ENCODE peak calls at places on chromosomes 1 and 21, in four cellular contexts. One of them, this sample, is unnamed.

GRCh38 chr1:219544163-219544846 is 68.6 kb downstream of the ZC3H11B start:
- DNase-seq in RWPE2: no peak
- DNase-seq in lower lobe of right lung: no peak
- DNase-seq in tibial artery: no peak
- DNase-seq in this sample: no peak

GRCh38 chr1:26694597-26695416 is 1.0 kb upstream of the ARID1A start:
- DNase-seq in RWPE2: no peak
- DNase-seq in lower lobe of right lung: no peak
- DNase-seq in tibial artery: no peak
- DNase-seq in this sample: no peak

GRCh38 chr1:11746092-11746491 is 10.2 kb downstream of the AGTRAP start:
- DNase-seq in RWPE2: no peak
- DNase-seq in lower lobe of right lung: no peak
- DNase-seq in tibial artery: no peak
- DNase-seq in this sample: no peak

GRCh38 chr1:243420968-243421675 is 165.3 kb downstream of the SDCCAG8 start:
- DNase-seq in RWPE2: no peak
- DNase-seq in lower lobe of right lung: no peak
- DNase-seq in tibial artery: no peak
- DNase-seq in this sample: no peak

GRCh38 chr1:205061665-205062069 is 18.7 kb downstream of the CNTN2 start:
- DNase-seq in RWPE2: no peak
- DNase-seq in lower lobe of right lung: peak; percentile 69
- DNase-seq in tibial artery: peak; percentile 56
- DNase-seq in this sample: peak; percentile 62

GRCh38 chr1:240618946-240619345 is 7.0 kb upstream of the GREM2 start:
- DNase-seq in RWPE2: no peak
- DNase-seq in lower lobe of right lung: no peak
- DNase-seq in tibial artery: no peak
- DNase-seq in this sample: no peak

GRCh38 chr1:35573198-35573775 is at the start of gene TFAP2E:
- DNase-seq in RWPE2: no peak
- DNase-seq in lower lobe of right lung: peak; percentile 82
- DNase-seq in tibial artery: no peak
- DNase-seq in this sample: no peak

GRCh38 chr1:167328762-167329483 is 108.2 kb downstream of the POU2F1 start:
- DNase-seq in RWPE2: no peak
- DNase-seq in lower lobe of right lung: no peak
- DNase-seq in tibial artery: no peak
- DNase-seq in this sample: no peak

GRCh38 chr1:170664828-170665617 is 1.1 kb downstream of the PRRX1 start:
- DNase-seq in RWPE2: no peak
- DNase-seq in lower lobe of right lung: no peak
- DNase-seq in tibial artery: no peak
- DNase-seq in this sample: peak; percentile 75

GRCh38 chr1:162663589-162664030 is 31.3 kb downstream of the DDR2 start:
- DNase-seq in RWPE2: no peak
- DNase-seq in lower lobe of right lung: no peak
- DNase-seq in tibial artery: peak; percentile 55
- DNase-seq in this sample: no peak

GRCh38 chr1:230815277-230815676 is 53.0 kb downstream of the C1orf198 start:
- DNase-seq in RWPE2: no peak
- DNase-seq in lower lobe of right lung: no peak
- DNase-seq in tibial artery: no peak
- DNase-seq in this sample: no peak

GRCh38 chr21:42815217-42815616 is 64.1 kb downstream of the WDR4 start:
- DNase-seq in RWPE2: no peak
- DNase-seq in lower lobe of right lung: no peak
- DNase-seq in tibial artery: no peak
- DNase-seq in this sample: no peak

GRCh38 chr21:26154776-26155175 is 15.8 kb downstream of the APP start:
- DNase-seq in RWPE2: no peak
- DNase-seq in lower lobe of right lung: no peak
- DNase-seq in tibial artery: no peak
- DNase-seq in this sample: no peak

GRCh38 chr1:168320805-168321577 is 40.3 kb downstream of the TBX19 start:
- DNase-seq in RWPE2: peak; percentile 62
- DNase-seq in lower lobe of right lung: no peak
- DNase-seq in tibial artery: peak; percentile 22
- DNase-seq in this sample: no peak

GRCh38 chr1:240404286-240404685 is 207.7 kb downstream of the GREM2 start:
- DNase-seq in RWPE2: no peak
- DNase-seq in lower lobe of right lung: no peak
- DNase-seq in tibial artery: no peak
- DNase-seq in this sample: no peak

GRCh38 chr1:119069682-119070081 is 70.8 kb downstream of the WARS2 start:
- DNase-seq in RWPE2: no peak
- DNase-seq in lower lobe of right lung: no peak
- DNase-seq in tibial artery: no peak
- DNase-seq in this sample: no peak

GRCh38 chr1:173191011-173191410 is 16.1 kb downstream of the TNFSF4 start:
- DNase-seq in RWPE2: no peak
- DNase-seq in lower lobe of right lung: no peak
- DNase-seq in tibial artery: no peak
- DNase-seq in this sample: no peak

GRCh38 chr21:45290948-45291612 is 3.4 kb upstream of the POFUT2 start:
- DNase-seq in RWPE2: no peak
- DNase-seq in lower lobe of right lung: peak; percentile 18
- DNase-seq in tibial artery: peak; percentile 41
- DNase-seq in this sample: no peak

GRCh38 chr1:245464290-245464689 is 309.5 kb downstream of the KIF26B start:
- DNase-seq in RWPE2: no peak
- DNase-seq in lower lobe of right lung: no peak
- DNase-seq in tibial artery: no peak
- DNase-seq in this sample: no peak

GRCh38 chr1:2300851-2301606 is 72.9 kb downstream of the SKI start:
- DNase-seq in RWPE2: no peak
- DNase-seq in lower lobe of right lung: peak; percentile 92
- DNase-seq in tibial artery: peak; percentile 90
- DNase-seq in this sample: peak; percentile 93
- H3K4me3 ChIP-seq in RWPE2: no peak overlapping the region
- H3K4me3 ChIP-seq in lower lobe of right lung: peak overlapping the region; percentile 46
- H3K4me3 ChIP-seq in tibial artery: peak overlapping the region; percentile 22
- H3K4me3 ChIP-seq in this sample: peak overlapping the region; percentile 21

GRCh38 chr1:209207126-209207700 is 376.3 kb upstream of the CAMK1G start:
- DNase-seq in RWPE2: no peak
- DNase-seq in lower lobe of right lung: no peak
- DNase-seq in tibial artery: no peak
- DNase-seq in this sample: no peak
- H3K4me3 ChIP-seq in RWPE2: no peak overlapping the region
- H3K4me3 ChIP-seq in lower lobe of right lung: peak overlapping the region; percentile 27
- H3K4me3 ChIP-seq in tibial artery: peak overlapping the region; percentile 11
- H3K4me3 ChIP-seq in this sample: peak overlapping the region; percentile 35

DNA sequence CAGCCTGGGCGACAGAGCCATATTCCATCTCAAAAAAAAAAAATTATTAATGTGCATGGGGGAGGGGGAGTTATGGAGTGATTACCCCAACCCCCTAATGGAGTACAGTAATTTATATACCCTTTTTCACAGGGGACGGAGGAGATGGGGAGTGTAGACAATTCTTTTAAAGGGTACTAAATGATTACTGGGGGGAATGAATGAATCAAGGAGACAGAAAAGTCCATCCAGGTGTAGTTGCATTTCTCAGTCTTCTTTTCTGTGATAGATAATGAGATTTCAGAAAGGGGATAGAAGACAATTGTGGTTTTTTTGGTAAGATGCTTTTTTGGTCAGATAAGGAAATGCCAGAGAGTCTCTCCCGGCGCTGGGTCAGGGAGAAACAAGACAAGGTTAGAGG is 13.0 kb downstream of the OSBPL9 start:
- DNase-seq in RWPE2: no peak
- DNase-seq in lower lobe of right lung: no peak
- DNase-seq in tibial artery: no peak
- DNase-seq in this sample: no peak
- H3K4me3 ChIP-seq in RWPE2: no peak overlapping the region
- H3K4me3 ChIP-seq in lower lobe of right lung: no peak overlapping the region
- H3K4me3 ChIP-seq in tibial artery: no peak overlapping the region
- H3K4me3 ChIP-seq in this sample: no peak overlapping the region

DNA sequence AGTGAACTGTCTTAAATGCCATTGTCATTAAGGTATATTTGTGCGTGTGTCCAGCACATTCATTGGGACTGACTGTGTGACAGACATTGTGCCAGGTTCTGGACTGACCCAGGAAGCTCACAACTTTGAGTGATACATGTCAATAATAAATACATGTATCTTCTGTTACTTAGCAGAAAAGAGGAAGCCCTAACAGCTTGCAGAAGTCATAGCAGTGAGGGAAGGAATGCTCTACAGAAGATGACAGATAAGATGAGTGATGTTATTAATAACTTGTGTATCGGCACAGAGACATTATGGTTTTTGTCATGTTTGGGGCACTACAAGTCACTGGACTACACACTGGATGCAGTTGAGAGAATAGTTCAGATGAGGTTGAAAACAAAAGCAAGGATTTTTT is 1.2 kb upstream of the SRSF11 start:
- DNase-seq in RWPE2: no peak
- DNase-seq in lower lobe of right lung: no peak
- DNase-seq in tibial artery: no peak
- DNase-seq in this sample: no peak
- H3K4me3 ChIP-seq in RWPE2: no peak overlapping the region
- H3K4me3 ChIP-seq in lower lobe of right lung: no peak overlapping the region
- H3K4me3 ChIP-seq in tibial artery: no peak overlapping the region
- H3K4me3 ChIP-seq in this sample: no peak overlapping the region

GRCh38 chr1:79982218-79982617 is 975.7 kb upstream of the ADGRL4 start:
- DNase-seq in RWPE2: no peak
- DNase-seq in lower lobe of right lung: peak; percentile 59
- DNase-seq in tibial artery: peak; percentile 48
- DNase-seq in this sample: peak; percentile 82
- H3K4me3 ChIP-seq in RWPE2: no peak overlapping the region
- H3K4me3 ChIP-seq in lower lobe of right lung: no peak overlapping the region
- H3K4me3 ChIP-seq in tibial artery: no peak overlapping the region
- H3K4me3 ChIP-seq in this sample: no peak overlapping the region